ENCODE peak calls at places on chromosomes 4 and X, in eight cellular contexts. S, D, A, I, K, Y, R and Z are unnamed samples.

GRCh38 chr4:147198411-147199051 is 252.9 kb upstream of the TTC29 start:
- DNase-seq in Y (no peak), S (no peak), I (no peak), D (no peak), R (no peak), K (no peak), A (no peak), Z (no peak)

GRCh38 chr4:16253127-16253960 is 27.1 kb upstream of the TAPT1 start:
- DNase-seq in K (no peak), A (no peak), I (no peak), D (no peak), R (no peak), Y (no peak), S (no peak), Z (no peak)

GRCh38 chrX:2479420-2479780 is 21.4 kb downstream of the DHRSX start:
- DNase-seq in I (no peak), K (no peak), A (no peak), D (no peak), S (no peak), Y (no peak), R (no peak), Z (no peak)

GRCh38 chr4:44320833-44321232 is 127.8 kb downstream of the KCTD8 start:
- DNase-seq in R (no peak), D (no peak), S (peak), Y (no peak), A (no peak), I (no peak), K (no peak), Z (no peak)

GRCh38 chr4:48332661-48333060 is 8.7 kb upstream of the SLAIN2 start:
- DNase-seq in Y (no peak), R (no peak), K (no peak), I (no peak), S (no peak), D (no peak), A (no peak), Z (no peak)

GRCh38 chr4:84291984-84292383 is 207.1 kb downstream of the NKX6-1 start:
- DNase-seq in S (no peak), A (no peak), D (no peak), I (no peak), R (no peak), Y (no peak), K (no peak), Z (no peak)

GRCh38 chrX:45449982-45450381 is 249.3 kb upstream of the DIPK2B start:
- DNase-seq in D (no peak), K (no peak), A (no peak), R (no peak), I (no peak), Y (no peak), S (no peak), Z (no peak)

GRCh38 chrX:123976671-123977316 is 15.3 kb downstream of the STAG2 start:
- DNase-seq in S (no peak), Y (no peak), A (no peak), K (no peak), I (no peak), R (no peak), D (no peak), Z (no peak)

GRCh38 chrX:136577562-136577961 is 45.5 kb downstream of the VGLL1 start:
- DNase-seq in R (peak), S (peak), A (peak), Y (peak), D (no peak), I (no peak), K (peak), Z (no peak)

GRCh38 chr4:27081675-27082579 is 221.3 kb downstream of the STIM2 start:
- DNase-seq in R (no peak), I (no peak), D (no peak), A (no peak), S (no peak), Y (no peak), K (no peak), Z (no peak)

GRCh38 chr4:106541253-106541652 is 172.7 kb upstream of the GIMD1 start:
- DNase-seq in R (no peak), I (no peak), Y (no peak), D (no peak), A (no peak), S (no peak), K (no peak), Z (no peak)

GRCh38 chrX:136750364-136750763 is 30.4 kb downstream of the ARHGEF6 start:
- DNase-seq in K (no peak), I (no peak), Y (no peak), A (no peak), D (no peak), S (no peak), R (no peak), Z (no peak)

GRCh38 chr4:126820631-126821030 is 812.1 kb upstream of the INTU start:
- DNase-seq in R (no peak), I (no peak), Y (no peak), D (no peak), K (no peak), S (no peak), A (no peak), Z (no peak)

GRCh38 chrX:53223955-53224859 is 800 bp downstream of the KDM5C start:
- DNase-seq in D (no peak), A (no peak), I (no peak), S (no peak), K (no peak), R (no peak), Y (peak), Z (no peak)

GRCh38 chr4:113901994-113902787 is 77.3 kb downstream of the ARSJ start:
- DNase-seq in I (no peak), S (no peak), R (peak), D (no peak), A (no peak), Y (no peak), K (peak), Z (no peak)

GRCh38 chr4:156999175-156999517 is 27.5 kb upstream of the PDGFC start:
- DNase-seq in D (no peak), K (no peak), I (no peak), R (no peak), A (peak), Y (peak), S (no peak), Z (no peak)

GRCh38 chr4:85955614-85956295 is 404.1 kb downstream of the MAPK10 start:
- DNase-seq in A (no peak), R (no peak), I (no peak), D (no peak), S (no peak), K (no peak), Y (no peak), Z (no peak)

GRCh38 chr4:128566688-128567087 is 242.8 kb upstream of the JADE1 start:
- DNase-seq in D (no peak), I (no peak), K (no peak), Y (no peak), R (no peak), S (no peak), A (no peak), Z (no peak)

GRCh38 chr4:8076023-8076422 is 82.6 kb downstream of the ABLIM2 start:
- DNase-seq in D (no peak), K (no peak), R (no peak), Y (no peak), I (no peak), A (no peak), S (no peak), Z (no peak)

GRCh38 chr4:40395908-40396806 is 61.0 kb downstream of the CHRNA9 start:
- DNase-seq in S (no peak), I (peak), R (peak), A (peak), Y (peak), D (no peak), K (no peak), Z (no peak)

GRCh38 chr4:8435656-8436121 is 4.8 kb downstream of the ACOX3 start:
- DNase-seq in Y (peak), S (no peak), I (no peak), A (no peak), K (peak), R (no peak), D (peak), Z (no peak)

GRCh38 chr4:141346144-141346543 is 125.4 kb downstream of the ZNF330 start:
- DNase-seq in K (no peak), Y (peak), S (peak), D (no peak), A (peak), R (peak), I (peak), Z (no peak)

GRCh38 chrX:115449742-115450141 is 111.2 kb upstream of the PLS3 start:
- DNase-seq in S (no peak), I (no peak), Y (no peak), D (no peak), R (no peak), A (peak), K (no peak), Z (no peak)

GRCh38 chr4:1309261-1310010 is 19.7 kb downstream of the MAEA start:
- DNase-seq in R (no peak), K (peak), D (peak), Y (peak), S (no peak), I (no peak), A (peak), Z (peak)

GRCh38 chrX:22300130-22300529 is 27.4 kb downstream of the CBLL2 start:
- DNase-seq in S (peak), Y (peak), R (peak), D (peak), K (no peak), A (peak), I (peak), Z (no peak)

GRCh38 chr4:145808021-145808650 is 128.2 kb downstream of the C4orf51 start:
- DNase-seq in Y (no peak), I (no peak), R (no peak), A (peak), D (peak), S (no peak), K (no peak), Z (no peak)

GRCh38 chr4:26039950-26040349 is 125.9 kb downstream of the SMIM20 start:
- DNase-seq in R (no peak), K (no peak), D (no peak), A (no peak), S (no peak), I (no peak), Y (no peak), Z (no peak)